ENCODE peak calls at places on chromosomes 16 and 17, in five cellular contexts. F is sciatic nerve; G is NCI-H1417; K is anterior cingulate cortex; A is stimulated activated CD4-positive, alpha-beta T cell treated with anti-CD3 and anti-CD28 coated beads, Interleukin-4, amount 100 ng/mL, for 24 hours. U is an unnamed sample.

GRCh38 chr17:68353121-68353521 is 61.8 kb downstream of the ARSG start:
- DNase-seq in F (no peak), A (no peak), G (no peak), K (no peak), U (no peak)

GRCh38 chr16:85667841-85668413 is 20.8 kb downstream of the GINS2 start:
- DNase-seq in G (no peak), F (no peak), A (no peak), K (no peak), U (no peak)

GRCh38 chr17:32222621-32223020 is 43.0 kb upstream of the RHBDL3 start:
- DNase-seq in F (no peak), G (no peak), K (no peak), A (no peak), U (no peak)

GRCh38 chr16:88455610-88456355 is 2.7 kb downstream of the ZFPM1 start:
- DNase-seq in K (no peak), F (no peak), A (peak), G (peak), U (peak)

GRCh38 chr16:57698812-57699405 is 4.3 kb downstream of the DRC7 start:
- DNase-seq in K (no peak), F (no peak), A (no peak), G (no peak), U (no peak)

GRCh38 chr16:2692948-2693651 is 10.8 kb downstream of the KCTD5 start:
- DNase-seq in F (no peak), A (no peak), K (peak), G (no peak), U (no peak)

GRCh38 chr17:68431661-68432071 is 25.6 kb downstream of the WIPI1 start:
- DNase-seq in A (peak), K (no peak), G (peak), F (peak), U (no peak)

GRCh38 chr16:89194340-89195311 is 5.7 kb downstream of the SLC22A31 start:
- DNase-seq in K (no peak), G (no peak), F (peak), A (no peak), U (no peak)

GRCh38 chr17:2337811-2338657 is 733 bp downstream of the SGSM2 start:
- DNase-seq in K (peak), F (peak), A (peak), G (peak), U (peak)

GRCh38 chr16:65722429-65722828 is 600.6 kb upstream of the CDH11 start:
- DNase-seq in F (no peak), A (no peak), K (no peak), G (no peak), U (no peak)

GRCh38 chr16:56262148-56262878 is 71.0 kb downstream of the GNAO1 start:
- DNase-seq in G (peak), K (no peak), A (peak), F (peak), U (no peak)

GRCh38 chr16:2749476-2749875 is 3.0 kb upstream of the SRRM2 start:
- DNase-seq in A (no peak), K (no peak), G (no peak), F (no peak), U (no peak)

GRCh38 chr17:13601317-13601775 is 383 bp downstream of the HS3ST3A1 start:
- DNase-seq in F (no peak), K (no peak), G (no peak), A (no peak), U (no peak)

GRCh38 chr17:49442051-49442450 is 27.4 kb upstream of the PHB1 start:
- DNase-seq in G (peak), K (no peak), A (no peak), F (no peak), U (no peak)

GRCh38 chr17:27667656-27668487 is 36.9 kb downstream of the LGALS9 start:
- DNase-seq in A (no peak), F (no peak), G (no peak), K (no peak), U (no peak)

GRCh38 chr17:78973792-78974520 is 5.8 kb downstream of the LGALS3BP start:
- DNase-seq in G (no peak), K (no peak), A (no peak), F (no peak), U (no peak)

GRCh38 chr17:42677921-42678781 is 1.4 kb upstream of the PLEKHH3 start:
- DNase-seq in K (peak), A (peak), F (peak), G (peak), U (peak)

GRCh38 chr16:16092925-16093624 is 130.2 kb downstream of the ABCC6 start:
- DNase-seq in F (no peak), G (peak), K (no peak), A (no peak), U (peak)

GRCh38 chr17:4490109-4490591 is 8.5 kb upstream of the SPNS2 start:
- DNase-seq in F (no peak), A (no peak), G (no peak), K (no peak), U (no peak)

GRCh38 chr16:84022641-84023040 is 20.0 kb downstream of the SLC38A8 start:
- DNase-seq in G (no peak), A (no peak), F (no peak), K (no peak), U (no peak)

GRCh38 chr17:53932386-53932785 is 109.7 kb downstream of the KIF2B start:
- DNase-seq in A (no peak), K (no peak), F (no peak), G (no peak), U (no peak)

GRCh38 chr16:10613771-10614485 is 33.5 kb upstream of the EMP2 start:
- DNase-seq in A (no peak), G (no peak), K (no peak), F (no peak), U (no peak)

GRCh38 chr17:64152428-64153125 is 22.6 kb upstream of the ERN1 start:
- DNase-seq in K (no peak), A (no peak), F (no peak), G (no peak), U (no peak)

GRCh38 chr17:72338847-72339790 is 218.3 kb downstream of the SOX9 start:
- DNase-seq in K (no peak), G (no peak), A (no peak), F (no peak), U (no peak)

GRCh38 chr17:12727076-12727750 is 61.5 kb downstream of the MYOCD start:
- DNase-seq in G (no peak), K (no peak), A (no peak), F (no peak), U (no peak)

GRCh38 chr17:18988546-18989173 is 15.9 kb downstream of the FAM83G start:
- DNase-seq in F (no peak), A (no peak), G (no peak), K (no peak), U (no peak)

GRCh38 chr16:11084484-11085024 is 140.2 kb downstream of the CLEC16A start:
- DNase-seq in G (no peak), F (no peak), A (no peak), K (no peak), U (no peak)

GRCh38 chr16:84513111-84514065 is 8.9 kb upstream of the MEAK7 start:
- DNase-seq in K (no peak), A (no peak), F (peak), G (peak), U (no peak)

GRCh38 chr17:67262420-67262819 is 17.4 kb upstream of the HELZ start:
- DNase-seq in A (no peak), F (no peak), K (no peak), G (no peak), U (peak)

GRCh38 chr17:80704381-80704819 is 159.8 kb downstream of the RPTOR start:
- DNase-seq in A (no peak), F (no peak), K (no peak), G (peak), U (no peak)

GRCh38 chr17:83133302-83134121 is 54.1 kb downstream of the METRNL start:
- DNase-seq in K (no peak), F (peak), A (no peak), G (peak), U (no peak)

GRCh38 chr16:22070361-22071351 is 21.7 kb upstream of the VWA3A start:
- DNase-seq in G (no peak), A (no peak), K (no peak), F (no peak), U (no peak)

U was measured in NCI-H345.